ENCODE peak calls at places on chromosomes 11 and 22, in six cellular contexts. Q, I, E, V, C and B are unnamed samples.

GRCh38 chr11:57648791-57649735 is 649 bp downstream of the YPEL4 start:
- DNase-seq in Q (no peak), V (no peak), E (no peak), C (no peak), I (peak; percentile 52), B (no peak)

GRCh38 chr11:114168691-114169090 is 109.2 kb downstream of the ZBTB16 start:
- DNase-seq in V (no peak), Q (no peak), C (no peak), I (no peak), E (no peak), B (no peak)

GRCh38 chr11:35765211-35765610 is 102.6 kb downstream of the TRIM44 start:
- DNase-seq in V (no peak), C (no peak), Q (no peak), I (no peak), E (peak; percentile 41), B (no peak)

GRCh38 chr11:3144296-3145205 is 20.6 kb downstream of the OSBPL5 start:
- DNase-seq in V (no peak), E (no peak), C (no peak), Q (peak; percentile 64), I (no peak), B (no peak)

GRCh38 chr11:118623291-118623655 is 15.9 kb downstream of the PHLDB1 start:
- DNase-seq in E (peak; percentile 54), C (peak; percentile 47), I (no peak), Q (no peak), V (no peak), B (no peak)

GRCh38 chr11:66693356-66694055 is 15.8 kb upstream of the RBM4B start:
- DNase-seq in Q (no peak), I (no peak), C (no peak), E (no peak), V (no peak), B (no peak)

GRCh38 chr11:122127020-122127419 is 11.0 kb upstream of the BLID start:
- DNase-seq in Q (no peak), V (no peak), C (no peak), I (no peak), E (no peak), B (no peak)

GRCh38 chr11:15327786-15328231 is 213.1 kb downstream of the INSC start:
- DNase-seq in Q (no peak), E (peak; percentile 51), C (no peak), V (peak; percentile 3), I (peak; percentile 36), B (peak; percentile 22)

GRCh38 chr22:25655536-25655935 is 86.5 kb upstream of the MYO18B start:
- DNase-seq in C (no peak), E (no peak), V (no peak), I (no peak), Q (no peak), B (no peak)

GRCh38 chr11:40203606-40204005 is 1255.8 kb downstream of the LRRC4C start:
- DNase-seq in I (no peak), Q (no peak), V (no peak), E (no peak), C (no peak), B (no peak)

GRCh38 chr11:129992161-129992944 is 10.3 kb downstream of the PRDM10 start:
- DNase-seq in I (peak; percentile 28), C (no peak), V (no peak), E (peak; percentile 22), Q (no peak), B (peak; percentile 30)

GRCh38 chr11:67662806-67663514 is 11.5 kb downstream of the ALDH3B2 start:
- DNase-seq in I (no peak), E (no peak), C (no peak), Q (peak; percentile 70), V (no peak), B (no peak)

GRCh38 chr11:105192115-105192514 is 52.5 kb upstream of the CARD18 start:
- DNase-seq in C (no peak), E (no peak), Q (no peak), I (no peak), V (no peak), B (no peak)

GRCh38 chr22:21866821-21867527 is 471 bp downstream of the MAPK1 start:
- DNase-seq in C (no peak), Q (no peak), I (peak; percentile 26), E (no peak), V (no peak), B (no peak)

GRCh38 chr11:94450061-94450460 is 43.6 kb downstream of the MRE11 start:
- DNase-seq in C (no peak), I (no peak), E (peak; percentile 36), Q (no peak), V (no peak), B (no peak)

GRCh38 chr11:73315288-73316020 is 7.4 kb downstream of the ARHGEF17 start:
- DNase-seq in E (no peak), Q (no peak), V (no peak), C (no peak), I (no peak), B (no peak)

GRCh38 chr11:64164392-64165312 is 1.3 kb downstream of the MACROD1 start:
- DNase-seq in V (no peak), C (no peak), E (no peak), I (no peak), Q (no peak), B (no peak)

DNA sequence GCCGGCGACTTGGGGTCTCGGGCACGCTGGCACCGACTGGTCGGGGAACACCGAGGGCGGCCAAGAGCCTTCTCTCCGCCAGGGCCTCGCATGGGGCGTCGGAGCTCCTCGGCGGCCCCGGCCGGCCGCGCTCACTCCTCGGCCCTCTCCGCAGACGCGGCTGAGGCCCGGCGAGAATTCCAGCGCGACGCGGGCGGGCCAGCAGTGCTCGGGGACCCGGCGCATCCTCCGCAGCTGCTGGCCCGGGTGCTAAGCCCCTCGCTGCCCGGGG is 5.6 kb downstream of the TBX1 start:
- DNase-seq in Q (peak; percentile 81), E (no peak), C (no peak), I (no peak), V (no peak), B (no peak)
- TF ChIP-seq POLR2A in Q (no peak), E (no peak), C (no peak), I (no peak), V (no peak), B (no peak)

GRCh38 chr11:87037450-87038234 is at the start of gene TMEM135:
- DNase-seq in I (peak; percentile 93), E (peak; percentile 83), Q (peak; percentile 99), V (peak; percentile 94), C (peak; percentile 98), B (peak; percentile 93)
- TF ChIP-seq POLR2A in I (peak; percentile 37), E (no peak), Q (peak; percentile 41), V (peak; percentile 72), C (peak; percentile 65), B (peak; percentile 73)

GRCh38 chr11:9399466-9399865 is 15.0 kb downstream of the IPO7 start:
- DNase-seq in I (no peak), Q (no peak), V (no peak), E (peak; percentile 63), C (no peak), B (no peak)

GRCh38 chr11:9397746-9398680 is 13.6 kb downstream of the IPO7 start:
- DNase-seq in Q (no peak), C (no peak), E (no peak), V (no peak), I (no peak), B (no peak)

GRCh38 chr11:9396752-9397151 is 12.3 kb downstream of the IPO7 start:
- DNase-seq in Q (no peak), V (no peak), C (no peak), E (no peak), I (no peak), B (peak; percentile 30)

GRCh38 chr11:9396310-9396709 is 11.9 kb downstream of the IPO7 start:
- DNase-seq in E (no peak), I (no peak), V (no peak), C (no peak), Q (no peak), B (no peak)
- TF ChIP-seq POLR2A in E (no peak), I (no peak), V (no peak), C (no peak), Q (no peak), B (no peak)

GRCh38 chr22:45237065-45237990 is 3.4 kb downstream of the KIAA0930 start:
- DNase-seq in V (no peak), Q (no peak), I (no peak), E (no peak), C (peak; percentile 69), B (no peak)

GRCh38 chr22:45233827-45234226 is 6.9 kb downstream of the KIAA0930 start:
- DNase-seq in E (no peak), Q (no peak), V (no peak), C (peak; percentile 73), I (no peak), B (no peak)

GRCh38 chr22:45235851-45236342 is 4.8 kb downstream of the KIAA0930 start:
- DNase-seq in E (no peak), V (no peak), I (no peak), Q (no peak), C (peak; percentile 79), B (no peak)

GRCh38 chr22:45233386-45233785 is 7.3 kb downstream of the KIAA0930 start:
- DNase-seq in C (peak; percentile 65), E (no peak), Q (no peak), I (no peak), V (no peak), B (no peak)

DNA sequence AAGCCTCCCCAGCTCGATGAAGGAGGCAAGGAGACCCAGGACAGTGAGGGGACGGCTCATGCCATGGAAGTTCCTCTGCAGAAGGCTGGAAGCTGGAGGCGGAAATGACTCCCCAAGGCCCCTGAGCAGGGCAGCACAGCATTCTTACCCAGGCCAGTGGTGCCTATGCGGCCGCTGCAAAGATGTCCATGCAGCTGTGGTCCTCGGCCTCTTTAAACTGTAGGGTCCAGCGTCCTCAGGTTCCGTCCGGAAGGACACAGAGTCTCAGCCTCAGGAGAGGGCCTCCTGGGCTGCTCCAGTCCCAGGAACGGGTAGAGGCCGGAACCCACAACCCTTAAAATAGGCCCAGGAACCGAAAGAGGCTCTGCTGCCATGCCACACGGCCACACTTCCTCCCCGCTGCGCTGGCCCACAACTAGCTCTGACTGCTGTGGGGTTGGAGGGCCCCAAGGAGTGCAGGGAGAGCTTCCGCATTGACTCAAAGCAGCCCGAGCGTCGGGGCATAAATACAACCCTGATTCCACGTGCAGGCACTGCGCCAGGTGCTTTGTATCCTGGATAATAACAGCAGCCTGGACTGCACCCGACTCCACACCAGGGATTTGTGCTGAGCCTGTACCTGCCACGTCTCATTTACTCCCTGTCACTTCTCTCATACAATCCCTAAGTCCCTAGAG is 5.5 kb downstream of the KIAA0930 start:
- DNase-seq in I (no peak), C (peak; percentile 88), Q (no peak), V (peak; percentile 87), E (no peak), B (peak; percentile 80)
- TF ChIP-seq POLR2A in I (no peak), C (no peak), Q (no peak), V (peak; percentile 85), E (no peak), B (peak; percentile 59)